ENCODE peak calls at places on chromosome 16, in nine cellular contexts. K, J, A, C, D, R, E, Z and U are unnamed samples.

GRCh38 chr16:76207270-76207669 is 69.9 kb upstream of the CNTNAP4 start:
- DNase-seq in C (no peak), K (peak), D (no peak), R (no peak), E (no peak), A (no peak), J (no peak), Z (no peak), U (no peak)

GRCh38 chr16:66344533-66345145 is 21.9 kb upstream of the CDH5 start:
- DNase-seq in K (no peak), C (peak), D (peak), E (no peak), A (peak), Z (no peak), J (peak), R (peak), U (peak)

GRCh38 chr16:69865701-69866100 is 85.4 kb upstream of the CLEC18A start:
- DNase-seq in E (no peak), A (peak), R (no peak), Z (no peak), J (peak), C (no peak), K (peak), D (peak), U (no peak)

GRCh38 chr16:89401641-89402445 is 88.5 kb downstream of the ANKRD11 start:
- DNase-seq in E (no peak), J (no peak), R (no peak), C (no peak), Z (no peak), D (no peak), K (no peak), A (no peak), U (no peak)

GRCh38 chr16:85473909-85474640 is 139.0 kb upstream of the GSE1 start:
- DNase-seq in K (peak), E (no peak), R (no peak), J (no peak), Z (no peak), A (no peak), D (no peak), C (no peak), U (no peak)

GRCh38 chr16:27720731-27721547 is 171.0 kb downstream of the KATNIP start:
- DNase-seq in E (no peak), C (no peak), Z (no peak), R (no peak), D (no peak), K (peak), A (no peak), J (no peak), U (no peak)

GRCh38 chr16:84272740-84273320 is 21.8 kb upstream of the WFDC1 start:
- DNase-seq in E (no peak), K (no peak), R (no peak), J (no peak), C (no peak), A (no peak), D (no peak), Z (no peak), U (no peak)

GRCh38 chr16:89375021-89375420 is 115.3 kb downstream of the ANKRD11 start:
- DNase-seq in J (no peak), A (no peak), K (peak), E (no peak), C (no peak), R (no peak), Z (no peak), D (peak), U (no peak)

GRCh38 chr16:12124742-12125141 is 148.2 kb downstream of the SNX29 start:
- DNase-seq in C (no peak), R (no peak), K (no peak), D (no peak), J (no peak), Z (no peak), A (no peak), E (no peak), U (no peak)

GRCh38 chr16:71399801-71400563 is 41.5 kb downstream of the CALB2 start:
- DNase-seq in C (no peak), E (no peak), J (no peak), R (no peak), Z (no peak), A (no peak), K (no peak), D (no peak), U (no peak)

GRCh38 chr16:31010539-31010938 is at the start of gene STX1B:
- DNase-seq in Z (no peak), E (peak), C (no peak), D (no peak), R (peak), A (peak), K (no peak), J (peak), U (no peak)

GRCh38 chr16:81652798-81653505 is 126.1 kb upstream of the PLCG2 start:
- DNase-seq in J (no peak), Z (no peak), C (no peak), E (no peak), K (no peak), A (no peak), R (no peak), D (no peak), U (no peak)

GRCh38 chr16:54812229-54812628 is 118.4 kb upstream of the IRX5 start:
- DNase-seq in J (no peak), D (no peak), Z (no peak), R (no peak), E (no peak), C (peak), K (no peak), A (peak), U (no peak)

GRCh38 chr16:3482659-3483241 is 12.5 kb downstream of the C16orf90 start:
- DNase-seq in Z (no peak), D (no peak), J (no peak), R (no peak), C (no peak), K (no peak), A (no peak), E (no peak), U (no peak)

GRCh38 chr16:53414381-53414780 is 19.9 kb upstream of the RBL2 start:
- DNase-seq in K (no peak), Z (no peak), A (no peak), J (no peak), D (no peak), R (no peak), E (no peak), C (no peak), U (no peak)

GRCh38 chr16:48617711-48618148 is 7.8 kb upstream of the N4BP1 start:
- DNase-seq in R (no peak), Z (no peak), K (no peak), J (peak), D (no peak), E (no peak), C (no peak), A (no peak), U (no peak)

GRCh38 chr16:48335961-48336360 is 49.3 kb downstream of the SIAH1 start:
- DNase-seq in J (peak), E (no peak), R (peak), D (no peak), C (no peak), K (no peak), Z (no peak), A (peak), U (no peak)

GRCh38 chr16:74768239-74768638 is 6.4 kb downstream of the FA2H start:
- DNase-seq in R (no peak), C (no peak), D (no peak), E (no peak), A (no peak), K (no peak), Z (no peak), J (no peak), U (no peak)

GRCh38 chr16:1822801-1823200 is 3.8 kb downstream of the HAGH start:
- DNase-seq in R (no peak), D (no peak), K (no peak), E (no peak), Z (no peak), J (no peak), A (no peak), C (no peak), U (no peak)

GRCh38 chr16:87864331-87864989 is 4.8 kb downstream of the SLC7A5 start:
- DNase-seq in K (peak), J (no peak), R (no peak), C (no peak), E (no peak), Z (no peak), A (peak), D (peak), U (no peak)

GRCh38 chr16:69017036-69017783 is 88.2 kb upstream of the HAS3 start:
- DNase-seq in A (peak), E (no peak), D (peak), Z (no peak), J (peak), K (no peak), C (peak), R (no peak), U (no peak)